ENCODE peak calls at places on chromosomes 7 and 10, in eight cellular contexts. M, W, U, Z, Q, X, F and G are unnamed samples.

GRCh38 chr10:110208614-110209398 is 1.4 kb downstream of the MXI1 start:
- DNase-seq in M (peak; percentile 53), W (no peak), U (no peak), Z (peak; percentile 34), Q (no peak), X (peak; percentile 45), F (peak; percentile 20), G (peak; percentile 67)

GRCh38 chr10:44628921-44629320 is 244.0 kb upstream of the CXCL12 start:
- DNase-seq in M (no peak), W (no peak), U (no peak), Z (no peak), Q (no peak), X (no peak), F (no peak), G (no peak)

GRCh38 chr10:4242561-4243035 is 457.6 kb upstream of the KLF6 start:
- DNase-seq in M (no peak), W (no peak), U (no peak), Z (no peak), Q (no peak), X (peak; percentile 47), F (no peak), G (no peak)

GRCh38 chr10:43890124-43890523 is 241.4 kb upstream of the ZNF32 start:
- DNase-seq in M (no peak), W (no peak), U (no peak), Z (no peak), Q (no peak), X (no peak), F (no peak), G (no peak)

GRCh38 chr7:75924251-75924650 is 9.3 kb downstream of the POR start:
- DNase-seq in M (no peak), W (no peak), U (no peak), Z (no peak), Q (no peak), X (no peak), F (no peak), G (no peak)

GRCh38 chr10:103968441-103969391 is 1.8 kb downstream of the SLK start:
- DNase-seq in M (no peak), W (no peak), U (no peak), Z (no peak), Q (no peak), X (no peak), F (no peak), G (no peak)

GRCh38 chr10:22042557-22043326 is 39.2 kb upstream of the DNAJC1 start:
- DNase-seq in M (no peak), W (peak; percentile 54), U (no peak), Z (no peak), Q (no peak), X (no peak), F (no peak), G (no peak)

GRCh38 chr7:15765753-15766152 is 79.3 kb upstream of the MEOX2 start:
- DNase-seq in M (no peak), W (no peak), U (no peak), Z (no peak), Q (no peak), X (peak; percentile 74), F (no peak), G (no peak)

GRCh38 chr7:151890355-151891004 is 13.6 kb upstream of the PRKAG2 start:
- DNase-seq in M (no peak), W (peak; percentile 27), U (no peak), Z (no peak), Q (no peak), X (no peak), F (no peak), G (peak; percentile 41)

GRCh38 chr7:100578246-100579183 is 4.8 kb upstream of the SAP25 start:
- DNase-seq in M (no peak), W (peak; percentile 20), U (no peak), Z (no peak), Q (no peak), X (no peak), F (no peak), G (no peak)